ENCODE peak calls at places on chromosomes 13 and 19, in five cellular contexts. M is endodermal cell, W is lower leg skin, E is nephron progenitor cell, T is neural progenitor cell. H is an unnamed sample.

GRCh38 chr13:51614350-51614786 is 30.1 kb downstream of the WDFY2 start:
- DNase-seq in W (no peak), T (no peak), M (no peak), E (no peak), H (peak)

GRCh38 chr19:14544977-14545715 is 15.8 kb downstream of the TECR start:
- DNase-seq in M (no peak), T (no peak), W (no peak), E (no peak), H (no peak)

GRCh38 chr13:19159181-19159580 is 22.4 kb downstream of the TUBA3C start:
- DNase-seq in M (no peak), W (no peak), E (no peak), T (no peak), H (no peak)

GRCh38 chr19:38685666-38686529 is 38.4 kb downstream of the ACTN4 start:
- DNase-seq in M (peak), T (peak), E (no peak), W (no peak), H (no peak)

GRCh38 chr19:29683009-29683408 is 17.7 kb downstream of the PLEKHF1 start:
- DNase-seq in W (no peak), M (no peak), E (no peak), T (peak), H (no peak)

GRCh38 chr19:1278713-1279112 is 3.4 kb downstream of the FAM174C start:
- DNase-seq in E (no peak), T (no peak), W (no peak), M (no peak), H (no peak)

GRCh38 chr13:37747071-37747612 is 122.4 kb downstream of the TRPC4 start:
- DNase-seq in T (no peak), E (no peak), W (no peak), M (no peak), H (no peak)

GRCh38 chr19:43755256-43755801 is 567 bp upstream of the SMG9 start:
- DNase-seq in E (peak), W (peak), T (peak), M (peak), H (peak)

GRCh38 chr19:752652-753517 is 2.0 kb downstream of the MISP start:
- DNase-seq in T (no peak), M (no peak), E (peak), W (no peak), H (no peak)

GRCh38 chr13:102721800-102722231 is 27.0 kb upstream of the METTL21C start:
- DNase-seq in E (no peak), T (no peak), M (no peak), W (no peak), H (no peak)

GRCh38 chr19:18415177-18415867 is 3.9 kb upstream of the SSBP4 start:
- DNase-seq in W (peak), M (no peak), E (peak), T (no peak), H (no peak)

GRCh38 chr13:87777395-87777794 is 106.2 kb downstream of the SLITRK5 start:
- DNase-seq in T (peak), E (no peak), M (peak), W (no peak), H (no peak)

GRCh38 chr13:31469377-31469776 is 269.6 kb downstream of the B3GLCT start:
- DNase-seq in W (no peak), T (no peak), M (no peak), E (no peak), H (no peak)

GRCh38 chr13:51557875-51558604 is 26.2 kb upstream of the WDFY2 start:
- DNase-seq in E (no peak), T (no peak), M (no peak), W (peak), H (no peak)

GRCh38 chr19:2977686-2978466 is 512 bp downstream of the TLE6 start:
- DNase-seq in T (peak), M (peak), E (peak), W (no peak), H (no peak)

GRCh38 chr13:99721606-99722384 is 220.5 kb downstream of the TM9SF2 start:
- DNase-seq in T (peak), E (peak), M (no peak), W (peak), H (no peak)

GRCh38 chr13:110971486-110971885 is 56.6 kb upstream of the ANKRD10 start:
- DNase-seq in W (peak), E (no peak), T (no peak), M (no peak), H (no peak)

GRCh38 chr13:30792257-30793000 is 57.1 kb downstream of the ALOX5AP start:
- DNase-seq in M (peak), T (peak), E (peak), W (peak), H (no peak)

GRCh38 chr13:76053181-76053580 is 417.1 kb downstream of the LMO7 start:
- DNase-seq in T (no peak), E (no peak), W (no peak), M (no peak), H (no peak)

GRCh38 chr19:33375760-33376159 is 2.3 kb downstream of the CEBPG start:
- DNase-seq in E (no peak), M (no peak), W (no peak), T (no peak), H (no peak)

GRCh38 chr19:4543856-4544647 is 4.2 kb upstream of the LRG1 start:
- DNase-seq in W (no peak), E (no peak), M (no peak), T (no peak), H (no peak)

GRCh38 chr13:44397766-44398223 is 24.2 kb downstream of the SERP2 start:
- DNase-seq in E (no peak), W (peak), T (peak), M (no peak), H (no peak)

GRCh38 chr19:2424686-2425621 is 2.4 kb downstream of the TIMM13 start:
- DNase-seq in W (peak), M (peak), T (peak), E (peak), H (no peak)

GRCh38 chr19:57512845-57513244 is 13.1 kb downstream of the ZNF773 start:
- DNase-seq in E (peak), W (no peak), M (no peak), T (no peak), H (no peak)

GRCh38 chr13:23632741-23633140 is 62.5 kb downstream of the TNFRSF19 start:
- DNase-seq in E (no peak), W (no peak), M (no peak), T (peak), H (no peak)

GRCh38 chr19:2923510-2923909 is 21.3 kb downstream of the ZNF77 start:
- DNase-seq in W (peak), T (no peak), M (no peak), E (no peak), H (no peak)

GRCh38 chr13:84812078-84812477 is 929.8 kb upstream of the SLITRK1 start:
- DNase-seq in E (no peak), T (peak), M (no peak), W (no peak), H (no peak)

GRCh38 chr13:86608739-86609138 is 809.5 kb upstream of the SLITRK6 start:
- DNase-seq in T (no peak), E (no peak), W (no peak), M (no peak), H (no peak)
- TF ChIP-seq CTCF in T (no peak), E (no peak), W (no peak), M (peak), H (no peak)

GRCh38 chr19:7069042-7069903 is at the start of gene ZNF557:
- DNase-seq in W (peak), T (peak), E (peak), M (peak), H (peak)

GRCh38 chr19:7068599-7068998 is 904 bp upstream of the ZNF557 start:
- DNase-seq in M (no peak), T (no peak), E (no peak), W (no peak), H (no peak)

GRCh38 chr19:7063764-7064418 is 5.4 kb upstream of the MBD3L3 start:
- DNase-seq in W (no peak), E (no peak), T (no peak), M (no peak), H (no peak)

GRCh38 chr19:7067716-7068115 is 1.8 kb upstream of the ZNF557 start:
- DNase-seq in M (no peak), E (no peak), T (no peak), W (no peak), H (no peak)

DNA sequence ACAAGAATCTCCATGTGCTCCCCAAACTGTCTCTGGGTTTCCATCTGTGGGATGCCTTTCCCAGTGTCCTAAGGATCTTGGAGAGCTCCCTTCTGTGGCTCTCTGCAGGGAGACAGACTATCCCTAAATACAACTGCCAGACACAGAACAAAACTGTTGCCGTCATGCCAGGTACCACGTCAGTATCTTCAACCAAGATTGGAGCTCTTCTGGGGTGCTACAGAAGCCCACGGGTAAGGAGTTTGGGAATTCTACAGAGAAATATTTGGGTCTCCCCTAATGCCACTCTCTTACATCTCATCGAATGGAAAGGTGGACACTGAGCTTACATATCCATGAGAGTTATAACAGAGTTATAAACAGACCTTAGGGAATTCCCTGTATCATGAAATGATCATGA is 4.9 kb upstream of the MBD3L3 start:
- DNase-seq in E (no peak), M (no peak), W (no peak), T (peak), H (no peak)
- TF ChIP-seq CTCF in E (no peak), M (no peak), W (no peak), T (no peak), H (no peak)

DNA sequence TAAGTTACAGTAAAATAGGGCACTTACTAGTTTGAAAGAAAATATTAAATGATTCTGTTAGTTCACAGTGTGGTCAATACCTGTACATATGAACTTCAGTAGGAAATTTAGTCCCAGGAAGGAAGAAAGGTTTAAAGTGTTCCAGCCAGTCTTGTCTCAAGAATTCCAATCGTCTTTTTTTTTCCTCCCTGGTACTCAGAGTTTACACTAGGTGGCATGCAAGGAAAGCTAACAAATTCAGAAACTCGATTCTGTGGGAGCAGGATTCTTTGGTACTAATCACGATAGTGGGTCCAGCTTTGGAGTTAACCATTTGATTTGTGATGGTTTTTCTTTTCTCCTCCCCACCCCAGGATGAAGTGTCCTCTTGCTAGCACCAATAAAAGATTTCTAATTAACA is 43.6 kb downstream of the POLR1D start:
- DNase-seq in E (no peak), T (peak), M (no peak), W (no peak), H (no peak)
- TF ChIP-seq CTCF in E (no peak), T (peak), M (peak), W (no peak), H (no peak)

GRCh38 chr19:48333467-48334384 is 8.4 kb downstream of the EMP3 start:
- DNase-seq in M (peak), T (peak), E (peak), W (peak), H (peak)
- TF ChIP-seq CTCF in M (peak), T (peak), E (peak), W (no peak), H (peak)

GRCh38 chr19:34431681-34432402 is 3.7 kb downstream of the UBA2 start:
- DNase-seq in M (no peak), E (no peak), W (no peak), T (no peak), H (no peak)

GRCh38 chr19:34426096-34426661 is 2.0 kb upstream of the UBA2 start:
- DNase-seq in M (no peak), W (peak), E (no peak), T (no peak), H (no peak)

GRCh38 chr19:34430738-34431625 is 2.8 kb downstream of the UBA2 start:
- DNase-seq in E (peak), T (peak), M (peak), W (no peak), H (no peak)

GRCh38 chr19:34429553-34429952 is 1.4 kb downstream of the UBA2 start:
- DNase-seq in T (no peak), E (no peak), M (no peak), W (no peak), H (no peak)

GRCh38 chr19:34428549-34429285 is 536 bp downstream of the UBA2 start:
- DNase-seq in W (peak), E (no peak), T (peak), M (no peak), H (no peak)
- TF ChIP-seq CTCF in W (no peak), E (no peak), T (no peak), M (no peak), H (no peak)

DNA sequence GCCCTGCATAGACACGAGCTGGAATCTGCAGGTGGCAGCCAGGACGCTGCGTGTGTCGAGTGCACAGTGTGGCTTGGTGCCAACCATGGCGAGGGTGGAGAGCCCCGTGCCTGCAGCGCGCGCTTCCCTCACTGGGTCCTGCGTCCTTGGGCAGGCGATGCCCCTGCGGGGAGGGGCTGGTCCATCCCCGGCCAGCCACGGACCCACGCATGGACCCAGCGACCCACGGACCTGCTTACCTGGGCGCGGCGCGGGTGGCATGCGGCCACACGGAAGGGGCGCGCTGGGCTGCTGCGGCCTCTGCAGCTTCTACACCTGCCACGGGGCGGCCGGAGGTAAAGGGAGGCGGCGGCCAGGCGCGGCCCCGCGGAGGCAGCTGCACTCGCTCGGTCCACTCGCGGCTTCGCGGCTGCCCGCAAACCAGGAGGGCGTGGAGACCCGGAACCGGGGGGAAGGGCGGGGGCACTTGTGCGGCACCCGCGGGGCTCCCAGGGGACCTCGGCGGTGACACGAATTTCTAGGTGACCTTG is 569 bp upstream of the MCF2L start:
- DNase-seq in M (peak), W (no peak), T (peak), E (peak), H (no peak)
- TF ChIP-seq CTCF in M (peak), W (no peak), T (peak), E (no peak), H (no peak)

DNA sequence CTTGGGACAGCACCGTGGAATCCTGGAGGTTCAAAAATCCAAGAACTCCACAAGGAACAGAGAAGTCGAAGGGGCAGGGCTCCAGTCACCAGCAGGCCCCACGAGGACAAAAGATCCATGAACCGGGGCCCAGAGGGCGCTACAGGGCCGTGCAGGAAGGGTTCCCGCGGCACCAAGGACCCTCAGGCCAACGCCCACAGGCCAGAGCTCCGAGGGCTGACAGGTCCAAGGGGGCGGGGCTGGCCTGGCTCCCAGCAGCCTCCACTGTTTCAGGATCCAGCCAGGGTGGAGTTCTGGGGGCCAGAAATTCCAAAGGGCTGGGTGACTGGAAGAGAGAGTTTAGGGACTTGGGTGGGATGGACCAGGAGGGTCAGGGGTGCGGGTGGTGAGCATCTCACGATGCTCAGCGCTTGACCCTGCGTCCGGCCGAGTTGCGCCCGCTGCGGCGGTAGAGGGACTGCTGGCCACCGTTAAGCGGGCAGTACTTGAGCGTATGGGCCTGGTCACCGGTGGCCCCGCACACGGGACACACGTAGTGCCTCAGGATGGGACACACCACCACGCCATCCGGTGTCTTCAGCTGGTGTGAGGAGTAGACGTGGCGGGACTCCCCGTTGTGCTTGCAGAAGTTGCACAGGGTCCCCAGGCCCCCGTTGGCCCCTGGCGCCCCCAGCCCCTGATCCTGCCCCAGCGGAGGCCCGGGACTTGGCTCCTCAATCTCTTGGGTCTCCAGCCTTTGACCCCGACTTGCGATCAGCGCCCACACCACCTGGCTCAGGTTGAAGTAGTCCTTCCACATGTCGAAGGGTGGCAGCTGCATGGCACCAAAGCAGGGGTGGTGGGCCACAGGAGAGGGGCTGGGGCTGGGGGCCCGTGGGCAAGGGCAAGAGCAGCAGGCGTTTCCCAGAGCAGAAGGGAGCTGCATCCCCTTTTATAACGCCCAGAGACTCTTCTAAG is at the start of gene NANOS2:
- DNase-seq in W (no peak), T (peak), E (peak), M (peak), H (no peak)
- TF ChIP-seq CTCF in W (no peak), T (peak), E (peak), M (peak), H (peak)